ENCODE peak calls at places on chromosomes 7 and 10, in six cellular contexts. Z is cardiac muscle cell, Y is omental fat pad, O is upper lobe of left lung, V is adrenal gland, S is mesothelial cell of epicardium. T is an unnamed sample.

GRCh38 chr10:128036746-128037542 is 89.3 kb downstream of the MKI67 start:
- DNase-seq in Z (peak), Y (no peak), O (no peak), V (peak), S (no peak), T (no peak)

GRCh38 chr10:59090804-59091203 is 85.6 kb upstream of the PHYHIPL start:
- DNase-seq in Z (no peak), Y (no peak), O (no peak), V (no peak), S (no peak), T (no peak)

GRCh38 chr10:5975641-5976473 is 1.5 kb downstream of the IL15RA start:
- DNase-seq in Z (peak), Y (no peak), O (no peak), V (peak), S (no peak), T (peak)

GRCh38 chr10:75099952-75100763 is 11.3 kb upstream of the SAMD8 start:
- DNase-seq in Z (peak), Y (peak), O (peak), V (peak), S (peak), T (peak)

GRCh38 chr10:116272497-116273221 is at the start of gene GFRA1:
- DNase-seq in Z (peak), Y (no peak), O (peak), V (peak), S (no peak), T (peak)

GRCh38 chr7:47293884-47294568 is 287.9 kb downstream of the TNS3 start:
- DNase-seq in Z (peak), Y (no peak), O (no peak), V (peak), S (no peak), T (no peak)

GRCh38 chr10:21315321-21316220 is 209.9 kb downstream of the SKIDA1 start:
- DNase-seq in Z (peak), Y (no peak), O (no peak), V (peak), S (no peak), T (peak)

GRCh38 chr10:131963811-131964210 is 17.9 kb downstream of the BNIP3 start:
- DNase-seq in Z (no peak), Y (no peak), O (no peak), V (no peak), S (no peak), T (no peak)

GRCh38 chr10:21764790-21765189 is 230.8 kb downstream of the MLLT10 start:
- DNase-seq in Z (no peak), Y (no peak), O (no peak), V (no peak), S (no peak), T (no peak)

GRCh38 chr10:122249991-122250750 is 20.9 kb upstream of the BTBD16 start:
- DNase-seq in Z (no peak), Y (no peak), O (no peak), V (no peak), S (no peak), T (no peak)

GRCh38 chr10:73910764-73911552 is at the start of gene PLAU:
- DNase-seq in Z (peak), Y (no peak), O (peak), V (peak), S (peak), T (peak)

GRCh38 chr7:144455040-144455404 is 51.5 kb upstream of the NOBOX start:
- DNase-seq in Z (no peak), Y (no peak), O (no peak), V (no peak), S (no peak), T (no peak)

GRCh38 chr7:28891192-28891872 is 66.8 kb downstream of the TRIL start:
- DNase-seq in Z (no peak), Y (no peak), O (no peak), V (no peak), S (no peak), T (no peak)

GRCh38 chr10:132654708-132655661 is 117.4 kb downstream of the INPP5A start:
- DNase-seq in Z (peak), Y (no peak), O (peak), V (peak), S (peak), T (peak)

GRCh38 chr7:40310213-40310612 is 175.4 kb downstream of the SUGCT start:
- DNase-seq in Z (no peak), Y (no peak), O (no peak), V (no peak), S (no peak), T (no peak)

GRCh38 chr7:131556912-131557457 is 557 bp upstream of the PODXL start:
- DNase-seq in Z (no peak), Y (no peak), O (no peak), V (no peak), S (no peak), T (no peak)

GRCh38 chr10:128060341-128060851 is 65.8 kb downstream of the MKI67 start:
- DNase-seq in Z (no peak), Y (no peak), O (no peak), V (no peak), S (no peak), T (no peak)

GRCh38 chr7:133290676-133291332 is 37.9 kb downstream of the EXOC4 start:
- DNase-seq in Z (no peak), Y (no peak), O (no peak), V (no peak), S (no peak), T (no peak)

GRCh38 chr10:110840923-110841428 is 30.8 kb upstream of the PDCD4 start:
- DNase-seq in Z (no peak), Y (no peak), O (no peak), V (no peak), S (no peak), T (no peak)

GRCh38 chr10:118763202-118763988 is 8.6 kb upstream of the CACUL1 start:
- DNase-seq in Z (no peak), Y (no peak), O (no peak), V (no peak), S (no peak), T (peak)

GRCh38 chr10:61586829-61587228 is 75.9 kb upstream of the CABCOCO1 start:
- DNase-seq in Z (no peak), Y (no peak), O (no peak), V (no peak), S (no peak), T (no peak)

GRCh38 chr10:109982123-109982522 is 25.7 kb upstream of the ADD3 start:
- DNase-seq in Z (peak), Y (no peak), O (no peak), V (no peak), S (no peak), T (no peak)

GRCh38 chr7:156780724-156781455 is 112.1 kb downstream of the LMBR1 start:
- DNase-seq in Z (no peak), Y (no peak), O (no peak), V (no peak), S (no peak), T (no peak)

GRCh38 chr10:119429771-119430170 is 112.7 kb downstream of the RGS10 start:
- DNase-seq in Z (no peak), Y (no peak), O (no peak), V (no peak), S (no peak), T (no peak)

GRCh38 chr7:113915991-113916390 is 2.8 kb downstream of the PPP1R3A start:
- DNase-seq in Z (no peak), Y (no peak), O (no peak), V (no peak), S (no peak), T (no peak)

GRCh38 chr7:44374007-44374763 is 48.8 kb upstream of the CAMK2B start:
- DNase-seq in Z (no peak), Y (no peak), O (no peak), V (no peak), S (no peak), T (no peak)

GRCh38 chr7:44376429-44377133 is 51.2 kb upstream of the CAMK2B start:
- DNase-seq in Z (no peak), Y (no peak), O (no peak), V (no peak), S (no peak), T (no peak)

GRCh38 chr7:44377134-44377463 is 51.7 kb upstream of the CAMK2B start:
- DNase-seq in Z (no peak), Y (no peak), O (no peak), V (no peak), S (no peak), T (no peak)

GRCh38 chr7:44375926-44376342 is 50.5 kb upstream of the CAMK2B start:
- DNase-seq in Z (no peak), Y (no peak), O (no peak), V (no peak), S (no peak), T (peak)

DNA sequence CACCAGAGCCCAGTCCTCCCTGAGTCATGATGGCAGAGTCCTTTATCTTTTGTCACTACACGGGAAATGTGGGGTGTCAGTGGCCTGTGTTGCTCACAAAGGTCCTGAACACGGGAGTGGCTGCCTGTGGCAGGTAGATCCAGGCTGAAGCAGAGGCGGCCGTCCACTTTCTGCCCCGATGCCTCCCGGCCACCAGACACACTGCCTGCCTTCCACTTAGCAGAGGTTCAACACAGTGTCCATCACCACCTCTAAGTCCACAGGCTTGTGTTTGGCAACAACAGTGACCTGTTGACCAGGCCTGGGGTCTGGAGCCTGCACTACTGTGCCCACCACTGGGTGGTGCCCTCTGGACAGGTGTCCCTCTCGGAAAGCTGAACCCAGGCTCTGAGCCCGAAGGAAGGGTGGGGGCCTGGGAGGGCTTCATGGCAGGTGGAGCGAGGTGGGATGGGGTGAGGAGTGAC is 49.9 kb upstream of the CAMK2B start:
- DNase-seq in Z (no peak), Y (no peak), O (no peak), V (no peak), S (no peak), T (peak)
- TF ChIP-seq CTCF in Z (no peak), Y (no peak), O (no peak), V (peak), S (no peak), T (no peak)

GRCh38 chr10:64277536-64277935 is 756.3 kb downstream of the REEP3 start:
- DNase-seq in Z (no peak), Y (no peak), O (no peak), V (no peak), S (no peak), T (no peak)

GRCh38 chr10:64275774-64276173 is 754.6 kb downstream of the REEP3 start:
- DNase-seq in Z (no peak), Y (no peak), O (no peak), V (no peak), S (no peak), T (no peak)

GRCh38 chr10:64271508-64271907 is 750.3 kb downstream of the REEP3 start:
- DNase-seq in Z (no peak), Y (no peak), O (no peak), V (no peak), S (no peak), T (no peak)

GRCh38 chr10:64271983-64272382 is 750.8 kb downstream of the REEP3 start:
- DNase-seq in Z (no peak), Y (no peak), O (no peak), V (no peak), S (no peak), T (no peak)
- TF ChIP-seq CTCF in Z (no peak), Y (no peak), O (no peak), V (no peak), S (no peak), T (peak)

GRCh38 chr10:13470270-13470669 is 58.5 kb downstream of the BEND7 start:
- DNase-seq in Z (peak), Y (no peak), O (no peak), V (no peak), S (no peak), T (no peak)
- TF ChIP-seq CTCF in Z (no peak), Y (no peak), O (no peak), V (no peak), S (no peak), T (peak)

GRCh38 chr7:15166620-15167019 is 264.1 kb upstream of the DGKB start:
- DNase-seq in Z (no peak), Y (no peak), O (no peak), V (no peak), S (no peak), T (no peak)

GRCh38 chr7:15174470-15174869 is 271.9 kb upstream of the DGKB start:
- DNase-seq in Z (no peak), Y (no peak), O (no peak), V (no peak), S (no peak), T (no peak)

GRCh38 chr7:15167912-15168311 is 265.4 kb upstream of the DGKB start:
- DNase-seq in Z (no peak), Y (no peak), O (no peak), V (no peak), S (no peak), T (no peak)

GRCh38 chr7:15168489-15168888 is 265.9 kb upstream of the DGKB start:
- DNase-seq in Z (no peak), Y (no peak), O (no peak), V (no peak), S (no peak), T (no peak)
- TF ChIP-seq CTCF in Z (no peak), Y (no peak), O (no peak), V (no peak), S (no peak), T (peak)

GRCh38 chr7:121563177-121563576 is 167.1 kb upstream of the FAM3C start:
- DNase-seq in Z (no peak), Y (no peak), O (no peak), V (no peak), S (no peak), T (no peak)
- TF ChIP-seq CTCF in Z (peak), Y (no peak), O (no peak), V (no peak), S (no peak), T (peak)

GRCh38 chr7:75962607-75963382 is 31.6 kb downstream of the TMEM120A start:
- DNase-seq in Z (peak), Y (no peak), O (no peak), V (peak), S (no peak), T (no peak)
- TF ChIP-seq CTCF in Z (no peak), Y (no peak), O (no peak), V (no peak), S (no peak), T (no peak)

GRCh38 chr10:11379771-11380170 is 231.7 kb downstream of the USP6NL start:
- DNase-seq in Z (no peak), Y (no peak), O (peak), V (no peak), S (no peak), T (no peak)
- TF ChIP-seq CTCF in Z (no peak), Y (no peak), O (no peak), V (no peak), S (no peak), T (no peak)

GRCh38 chr10:107649249-107649648 is 484.7 kb upstream of the SORCS1 start:
- DNase-seq in Z (no peak), Y (no peak), O (no peak), V (no peak), S (no peak), T (no peak)

GRCh38 chr10:107650939-107651338 is 486.4 kb upstream of the SORCS1 start:
- DNase-seq in Z (no peak), Y (no peak), O (no peak), V (no peak), S (no peak), T (no peak)

GRCh38 chr10:107656932-107657331 is 492.4 kb upstream of the SORCS1 start:
- DNase-seq in Z (no peak), Y (no peak), O (no peak), V (no peak), S (no peak), T (no peak)

GRCh38 chr10:107653832-107654287 is 489.4 kb upstream of the SORCS1 start:
- DNase-seq in Z (peak), Y (no peak), O (no peak), V (peak), S (no peak), T (no peak)
- TF ChIP-seq CTCF in Z (no peak), Y (no peak), O (no peak), V (no peak), S (no peak), T (no peak)

DNA sequence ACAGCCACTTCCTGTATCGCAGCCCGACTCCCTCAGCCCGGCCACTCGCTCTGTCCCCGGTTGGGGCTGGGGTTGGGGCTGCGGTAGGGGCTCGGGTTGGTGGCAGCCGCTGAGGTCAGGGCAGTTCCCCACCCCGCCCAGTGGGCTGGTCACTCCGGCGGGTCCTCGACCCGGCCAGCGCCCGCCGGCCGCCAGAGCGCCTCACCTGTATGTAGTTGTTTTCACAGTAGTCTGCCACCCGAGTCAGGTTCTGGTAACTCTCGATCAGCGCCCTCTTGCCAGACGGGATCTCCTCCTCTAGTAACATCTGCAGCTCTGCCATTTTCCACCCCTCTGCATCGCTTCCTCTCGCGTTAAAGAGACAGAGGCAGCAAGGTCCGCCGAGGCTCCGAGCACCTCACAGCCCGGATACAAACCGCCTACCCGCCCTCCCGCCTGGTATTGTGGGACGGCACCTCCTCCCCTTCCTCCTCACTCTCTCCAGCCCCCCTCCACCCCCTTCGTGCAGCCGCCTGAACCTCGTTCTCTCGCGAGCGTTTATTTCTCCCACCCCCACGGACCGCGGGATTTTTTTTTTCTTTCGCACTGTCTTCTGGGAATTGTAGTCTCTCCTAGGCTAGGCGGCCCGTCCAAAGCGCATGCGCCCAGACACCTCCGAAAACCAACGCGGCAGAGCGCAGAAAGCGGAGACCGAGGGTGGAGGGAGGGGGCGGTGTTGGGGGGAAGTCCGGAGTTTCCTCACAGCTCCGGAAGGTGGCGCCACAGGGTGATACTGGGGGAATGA is at the start of gene ABI1:
- DNase-seq in Z (peak), Y (peak), O (peak), V (peak), S (peak), T (peak)
- TF ChIP-seq CTCF in Z (peak), Y (no peak), O (no peak), V (no peak), S (no peak), T (no peak)

GRCh38 chr7:100786323-100786722 is 41.0 kb downstream of the EPHB4 start:
- DNase-seq in Z (no peak), Y (no peak), O (no peak), V (no peak), S (no peak), T (no peak)

GRCh38 chr7:100791881-100792666 is 35.2 kb downstream of the EPHB4 start:
- DNase-seq in Z (no peak), Y (no peak), O (no peak), V (no peak), S (no peak), T (no peak)

GRCh38 chr7:100785878-100786277 is 41.4 kb downstream of the EPHB4 start:
- DNase-seq in Z (no peak), Y (no peak), O (no peak), V (no peak), S (no peak), T (no peak)

GRCh38 chr7:100793806-100794660 is 33.3 kb downstream of the EPHB4 start:
- DNase-seq in Z (no peak), Y (no peak), O (no peak), V (no peak), S (no peak), T (no peak)

DNA sequence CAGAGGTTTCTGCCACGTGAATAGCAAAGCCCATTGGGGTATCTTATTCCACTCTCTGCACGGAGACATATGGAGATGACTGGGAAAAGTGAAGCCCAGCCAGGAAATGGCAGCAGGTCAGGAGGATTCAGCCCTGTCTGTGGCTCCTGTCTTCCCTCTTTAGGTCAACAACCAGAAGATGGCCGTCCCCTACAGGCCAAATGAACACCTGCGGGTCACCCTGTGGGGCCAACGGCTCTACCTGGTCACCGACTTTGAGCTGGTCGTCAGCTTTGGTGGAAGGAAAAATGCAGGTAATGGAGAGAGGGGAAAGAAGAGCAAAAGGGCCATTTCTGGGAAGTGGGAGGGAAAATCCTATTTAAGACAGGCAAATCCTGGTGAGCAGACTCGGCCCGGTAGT is 38.3 kb downstream of the EPHB4 start:
- DNase-seq in Z (no peak), Y (no peak), O (no peak), V (no peak), S (no peak), T (no peak)
- TF ChIP-seq CTCF in Z (no peak), Y (no peak), O (no peak), V (no peak), S (no peak), T (no peak)

T was measured in osteocyte.